ENCODE peak calls at places on chromosomes 12 and 14, in eight cellular contexts. Z is stimulated activated CD4-positive, alpha-beta T cell treated with anti-CD3 and anti-CD28 coated beads, Interleukin-1b, Interleukin-23, amount 100 ng/mL, for 1 hour; H is left ventricle myocardium superior; F is T-cell; N is naive thymus-derived CD4-positive, alpha-beta T cell; I is hepatic stellate cell; T is NCI-H345; Y is activated CD4-positive, alpha-beta T cell treated with anti-CD3 and anti-CD28 coated beads for 24 hours. V is an unnamed sample.

GRCh38 chr12:19546611-19547162 is 107.4 kb downstream of the AEBP2 start:
- DNase-seq in Z (no peak), H (no peak), F (no peak), N (no peak), I (no peak), T (no peak), Y (no peak), V (no peak)

GRCh38 chr12:75556306-75556899 is 45.0 kb upstream of the KRR1 start:
- DNase-seq in Z (no peak), H (no peak), F (no peak), N (no peak), I (no peak), T (peak), Y (no peak), V (no peak)

GRCh38 chr12:54230555-54230954 is 41.8 kb upstream of the SMUG1 start:
- DNase-seq in Z (no peak), H (no peak), F (no peak), N (no peak), I (no peak), T (no peak), Y (no peak), V (no peak)

GRCh38 chr14:52052991-52053390 is 15.9 kb downstream of the NID2 start:
- DNase-seq in Z (no peak), H (no peak), F (no peak), N (no peak), I (no peak), T (no peak), Y (no peak), V (no peak)

GRCh38 chr12:57341275-57341990 is 89.4 kb downstream of the R3HDM2 start:
- DNase-seq in Z (no peak), H (no peak), F (no peak), N (no peak), I (no peak), T (no peak), Y (no peak), V (no peak)

GRCh38 chr14:44963775-44964380 is 1.9 kb downstream of the TOGARAM1 start:
- DNase-seq in Z (no peak), H (no peak), F (no peak), N (no peak), I (no peak), T (peak), Y (no peak), V (no peak)

GRCh38 chr12:59084758-59085383 is 164.6 kb upstream of the LRIG3 start:
- DNase-seq in Z (no peak), H (peak), F (no peak), N (no peak), I (peak), T (peak), Y (no peak), V (no peak)

GRCh38 chr12:12528361-12529092 is 34.1 kb downstream of the DUSP16 start:
- DNase-seq in Z (no peak), H (no peak), F (no peak), N (no peak), I (no peak), T (no peak), Y (no peak), V (no peak)

GRCh38 chr14:100727565-100728240 is 1.0 kb downstream of the DLK1 start:
- DNase-seq in Z (no peak), H (no peak), F (no peak), N (no peak), I (no peak), T (no peak), Y (no peak), V (no peak)

GRCh38 chr12:101018540-101018939 is 191.5 kb downstream of the SLC5A8 start:
- DNase-seq in Z (no peak), H (no peak), F (no peak), N (no peak), I (no peak), T (no peak), Y (no peak), V (no peak)

GRCh38 chr12:52826611-52827498 is 7.3 kb downstream of the KRT79 start:
- DNase-seq in Z (no peak), H (no peak), F (no peak), N (no peak), I (no peak), T (no peak), Y (no peak), V (no peak)